ENCODE peak calls at places on chromosomes 6 and 20, in four cellular contexts. R is effector CD8-positive, alpha-beta T cell; A is HTR-8/SVneo; E is CD4-positive, CD25-positive, alpha-beta regulatory T cell. S is an unnamed sample.

GRCh38 chr20:53748176-53748575 is 154.5 kb upstream of the ZNF217 start:
- DNase-seq in R (no peak), A (no peak), E (no peak), S (no peak)

GRCh38 chr6:136753624-136754023 is 38.7 kb downstream of the MAP3K5 start:
- DNase-seq in R (peak), A (no peak), E (peak), S (no peak)

GRCh38 chr6:31493875-31494694 is 3.9 kb upstream of the MICB start:
- DNase-seq in R (peak), A (peak), E (peak), S (peak)

GRCh38 chr6:107490568-107491058 is 696 bp downstream of the SOBP start:
- DNase-seq in R (no peak), A (peak), E (no peak), S (no peak)

GRCh38 chr20:10715035-10715434 is 41.2 kb upstream of the JAG1 start:
- DNase-seq in R (no peak), A (no peak), E (no peak), S (peak)

GRCh38 chr20:57450419-57450818 is 59.2 kb downstream of the RBM38 start:
- DNase-seq in R (no peak), A (peak), E (no peak), S (no peak)

GRCh38 chr20:35311409-35311808 is 19.2 kb upstream of the FAM83C start:
- DNase-seq in R (no peak), A (no peak), E (no peak), S (peak)

GRCh38 chr20:38673731-38674177 is 50.5 kb upstream of the SLC32A1 start:
- DNase-seq in R (no peak), A (peak), E (no peak), S (peak)

GRCh38 chr6:34544776-34545471 is 11.2 kb downstream of the SPDEF start:
- DNase-seq in R (no peak), A (no peak), E (no peak), S (no peak)